ENCODE peak calls at places on chromosomes 1 and 21, in seven cellular contexts. One of them, this sample, is unnamed.

GRCh38 chr1:19010995-19011696 is 54.7 kb upstream of the IFFO2 start:
- DNase-seq in AG04450: peak; percentile 92
- DNase-seq in fibroblast of lung: peak; percentile 99
- DNase-seq in sigmoid colon: peak; percentile 91
- DNase-seq in lung: peak; percentile 83
- DNase-seq in adrenal gland: peak; percentile 93
- DNase-seq in lower lobe of right lung: peak; percentile 81
- DNase-seq in this sample: peak; percentile 97

GRCh38 chr1:244862699-244863490 is 1.4 kb downstream of the HNRNPU start:
- DNase-seq in AG04450: peak; percentile 73
- DNase-seq in fibroblast of lung: peak; percentile 94
- DNase-seq in sigmoid colon: peak; percentile 99
- DNase-seq in lung: peak; percentile 96
- DNase-seq in adrenal gland: peak; percentile 98
- DNase-seq in lower lobe of right lung: peak; percentile 97
- DNase-seq in this sample: peak; percentile 98

GRCh38 chr1:166974647-166975345 is 544 bp downstream of the ILDR2 start:
- DNase-seq in AG04450: no peak
- DNase-seq in fibroblast of lung: no peak
- DNase-seq in sigmoid colon: no peak
- DNase-seq in lung: no peak
- DNase-seq in adrenal gland: no peak
- DNase-seq in lower lobe of right lung: no peak
- DNase-seq in this sample: no peak

GRCh38 chr1:19294638-19295037 is 6.1 kb upstream of the AKR7A3 start:
- DNase-seq in AG04450: no peak
- DNase-seq in fibroblast of lung: no peak
- DNase-seq in sigmoid colon: no peak
- DNase-seq in lung: no peak
- DNase-seq in adrenal gland: no peak
- DNase-seq in lower lobe of right lung: no peak
- DNase-seq in this sample: no peak

GRCh38 chr1:17010601-17011438 is 908 bp downstream of the ATP13A2 start:
- DNase-seq in AG04450: no peak
- DNase-seq in fibroblast of lung: peak; percentile 21
- DNase-seq in sigmoid colon: no peak
- DNase-seq in lung: peak; percentile 34
- DNase-seq in adrenal gland: peak; percentile 71
- DNase-seq in lower lobe of right lung: peak; percentile 68
- DNase-seq in this sample: peak; percentile 61

GRCh38 chr21:41348434-41348833 is 13.4 kb upstream of the MX2 start:
- DNase-seq in AG04450: no peak
- DNase-seq in fibroblast of lung: no peak
- DNase-seq in sigmoid colon: no peak
- DNase-seq in lung: no peak
- DNase-seq in adrenal gland: no peak
- DNase-seq in lower lobe of right lung: no peak
- DNase-seq in this sample: no peak

GRCh38 chr1:40625076-40625475 is 40.4 kb downstream of the RIMS3 start:
- DNase-seq in AG04450: no peak
- DNase-seq in fibroblast of lung: no peak
- DNase-seq in sigmoid colon: no peak
- DNase-seq in lung: no peak
- DNase-seq in adrenal gland: peak; percentile 71
- DNase-seq in lower lobe of right lung: no peak
- DNase-seq in this sample: no peak

GRCh38 chr21:42784276-42784675 is 95.1 kb downstream of the WDR4 start:
- DNase-seq in AG04450: no peak
- DNase-seq in fibroblast of lung: no peak
- DNase-seq in sigmoid colon: no peak
- DNase-seq in lung: no peak
- DNase-seq in adrenal gland: no peak
- DNase-seq in lower lobe of right lung: no peak
- DNase-seq in this sample: no peak

GRCh38 chr1:203036537-203036936 is 10.2 kb downstream of the PPFIA4 start:
- DNase-seq in AG04450: no peak
- DNase-seq in fibroblast of lung: no peak
- DNase-seq in sigmoid colon: no peak
- DNase-seq in lung: no peak
- DNase-seq in adrenal gland: no peak
- DNase-seq in lower lobe of right lung: no peak
- DNase-seq in this sample: no peak

GRCh38 chr1:28887835-28888682 is 26.3 kb upstream of the EPB41 start:
- DNase-seq in AG04450: no peak
- DNase-seq in fibroblast of lung: peak; percentile 19
- DNase-seq in sigmoid colon: peak; percentile 67
- DNase-seq in lung: no peak
- DNase-seq in adrenal gland: peak; percentile 73
- DNase-seq in lower lobe of right lung: peak; percentile 55
- DNase-seq in this sample: no peak

GRCh38 chr1:192538407-192539311 is 36.9 kb upstream of the RGS1 start:
- DNase-seq in AG04450: no peak
- DNase-seq in fibroblast of lung: peak; percentile 81
- DNase-seq in sigmoid colon: no peak
- DNase-seq in lung: no peak
- DNase-seq in adrenal gland: no peak
- DNase-seq in lower lobe of right lung: no peak
- DNase-seq in this sample: no peak

GRCh38 chr1:186404454-186405051 is 28.9 kb downstream of the ODR4 start:
- DNase-seq in AG04450: peak; percentile 11
- DNase-seq in fibroblast of lung: peak; percentile 70
- DNase-seq in sigmoid colon: no peak
- DNase-seq in lung: no peak
- DNase-seq in adrenal gland: no peak
- DNase-seq in lower lobe of right lung: no peak
- DNase-seq in this sample: no peak

GRCh38 chr21:45831991-45832740 is 149.4 kb upstream of the COL6A1 start:
- DNase-seq in AG04450: peak; percentile 39
- DNase-seq in fibroblast of lung: peak; percentile 95
- DNase-seq in sigmoid colon: peak; percentile 94
- DNase-seq in lung: no peak
- DNase-seq in adrenal gland: no peak
- DNase-seq in lower lobe of right lung: no peak
- DNase-seq in this sample: peak; percentile 51

GRCh38 chr1:40802078-40803075 is 18.8 kb downstream of the KCNQ4 start:
- DNase-seq in AG04450: peak; percentile 16
- DNase-seq in fibroblast of lung: peak; percentile 67
- DNase-seq in sigmoid colon: peak; percentile 95
- DNase-seq in lung: peak; percentile 83
- DNase-seq in adrenal gland: peak; percentile 88
- DNase-seq in lower lobe of right lung: peak; percentile 89
- DNase-seq in this sample: peak; percentile 76

GRCh38 chr1:244674446-244674845 is 21.5 kb downstream of the DESI2 start:
- DNase-seq in AG04450: no peak
- DNase-seq in fibroblast of lung: peak; percentile 17
- DNase-seq in sigmoid colon: no peak
- DNase-seq in lung: no peak
- DNase-seq in adrenal gland: no peak
- DNase-seq in lower lobe of right lung: no peak
- DNase-seq in this sample: no peak

GRCh38 chr1:72282690-72283203 is 408 bp upstream of the NEGR1 start:
- DNase-seq in AG04450: peak; percentile 83
- DNase-seq in fibroblast of lung: peak; percentile 92
- DNase-seq in sigmoid colon: peak; percentile 96
- DNase-seq in lung: peak; percentile 80
- DNase-seq in adrenal gland: peak; percentile 79
- DNase-seq in lower lobe of right lung: peak; percentile 89
- DNase-seq in this sample: peak; percentile 95

GRCh38 chr1:226425431-226426031 is 17.6 kb upstream of the PARP1 start:
- DNase-seq in AG04450: no peak
- DNase-seq in fibroblast of lung: no peak
- DNase-seq in sigmoid colon: no peak
- DNase-seq in lung: no peak
- DNase-seq in adrenal gland: no peak
- DNase-seq in lower lobe of right lung: no peak
- DNase-seq in this sample: no peak

GRCh38 chr1:39866767-39867166 is 16.5 kb downstream of the TRIT1 start:
- DNase-seq in AG04450: peak; percentile 39
- DNase-seq in fibroblast of lung: peak; percentile 53
- DNase-seq in sigmoid colon: no peak
- DNase-seq in lung: no peak
- DNase-seq in adrenal gland: no peak
- DNase-seq in lower lobe of right lung: no peak
- DNase-seq in this sample: peak; percentile 55

GRCh38 chr1:31709060-31709459 is 5.2 kb upstream of the COL16A1 start:
- DNase-seq in AG04450: no peak
- DNase-seq in fibroblast of lung: no peak
- DNase-seq in sigmoid colon: no peak
- DNase-seq in lung: no peak
- DNase-seq in adrenal gland: no peak
- DNase-seq in lower lobe of right lung: no peak
- DNase-seq in this sample: no peak

GRCh38 chr1:34330061-34330460 is 153.4 kb downstream of the C1orf94 start:
- DNase-seq in AG04450: no peak
- DNase-seq in fibroblast of lung: no peak
- DNase-seq in sigmoid colon: no peak
- DNase-seq in lung: no peak
- DNase-seq in adrenal gland: no peak
- DNase-seq in lower lobe of right lung: no peak
- DNase-seq in this sample: no peak

GRCh38 chr1:148372731-148373130 is 110.4 kb downstream of the PPIAL4G start:
- DNase-seq in AG04450: no peak
- DNase-seq in fibroblast of lung: no peak
- DNase-seq in sigmoid colon: no peak
- DNase-seq in lung: no peak
- DNase-seq in adrenal gland: no peak
- DNase-seq in lower lobe of right lung: no peak
- DNase-seq in this sample: peak; percentile 24

GRCh38 chr1:229593800-229594199 is 32.1 kb downstream of the TAF5L start:
- DNase-seq in AG04450: no peak
- DNase-seq in fibroblast of lung: no peak
- DNase-seq in sigmoid colon: no peak
- DNase-seq in lung: no peak
- DNase-seq in adrenal gland: no peak
- DNase-seq in lower lobe of right lung: no peak
- DNase-seq in this sample: no peak
- H3K4me3 ChIP-seq in AG04450: no peak overlapping the region
- H3K4me3 ChIP-seq in fibroblast of lung: no peak overlapping the region
- H3K4me3 ChIP-seq in sigmoid colon: no peak overlapping the region
- H3K4me3 ChIP-seq in lung: no peak overlapping the region
- H3K4me3 ChIP-seq in adrenal gland: no peak overlapping the region
- H3K4me3 ChIP-seq in lower lobe of right lung: no peak overlapping the region
- H3K4me3 ChIP-seq in this sample: no peak overlapping the region

GRCh38 chr21:36717901-36718465 is 19.1 kb downstream of the SIM2 start:
- DNase-seq in AG04450: no peak
- DNase-seq in fibroblast of lung: no peak
- DNase-seq in sigmoid colon: peak; percentile 13
- DNase-seq in lung: no peak
- DNase-seq in adrenal gland: no peak
- DNase-seq in lower lobe of right lung: no peak
- DNase-seq in this sample: no peak
- H3K27me3 ChIP-seq in AG04450: peaks cover 65% of the 10 kb centered on the region
- H3K27me3 ChIP-seq in fibroblast of lung: peaks cover 27% of the 10 kb centered on the region
- H3K27me3 ChIP-seq in sigmoid colon: peaks cover 86% of the 10 kb centered on the region
- H3K27me3 ChIP-seq in lung: peaks cover 8% of the 10 kb centered on the region
- H3K27me3 ChIP-seq in adrenal gland: peaks cover 53% of the 10 kb centered on the region
- H3K27me3 ChIP-seq in lower lobe of right lung: peaks cover 60% of the 10 kb centered on the region
- H3K27me3 ChIP-seq in this sample: no peaks in the 10 kb centered on the region

DNA sequence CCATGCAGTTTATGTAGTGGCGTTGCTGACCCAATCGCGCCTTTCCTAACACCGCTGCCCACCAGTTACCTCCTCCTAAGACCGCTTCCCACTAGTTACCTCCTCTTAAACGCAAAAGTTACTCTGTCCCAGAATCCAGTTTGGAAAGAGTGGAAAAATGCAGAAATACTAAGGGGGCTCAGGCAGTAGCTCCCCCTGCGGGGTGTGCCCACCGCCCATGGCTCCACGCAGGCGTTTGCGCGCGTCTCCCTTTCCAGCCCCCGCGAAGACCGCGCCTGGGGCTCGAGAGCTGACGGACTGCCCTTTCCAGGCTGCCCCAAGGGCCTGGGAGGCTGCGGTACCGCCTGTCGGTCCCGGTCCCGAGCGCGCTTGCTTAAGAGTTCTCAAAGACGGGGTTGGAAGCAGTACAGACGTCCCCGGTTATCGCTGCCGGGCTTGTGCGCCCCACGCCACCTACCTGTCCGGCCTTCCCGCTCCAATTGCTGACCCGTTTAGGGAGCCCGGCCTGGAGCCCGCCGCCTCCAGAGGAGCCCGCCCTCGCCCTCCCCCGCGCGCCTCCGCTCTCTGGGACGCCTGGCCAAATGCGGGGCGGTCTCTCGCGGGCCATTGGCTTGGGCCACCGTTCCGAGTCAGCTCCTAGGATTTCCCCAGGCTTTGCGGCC is 414.1 kb upstream of the ESRRG start:
- DNase-seq in AG04450: no peak
- DNase-seq in fibroblast of lung: no peak
- DNase-seq in sigmoid colon: no peak
- DNase-seq in lung: no peak
- DNase-seq in adrenal gland: no peak
- DNase-seq in lower lobe of right lung: no peak
- DNase-seq in this sample: no peak
- H3K9me3 ChIP-seq in AG04450: peaks cover 10% of the 10 kb centered on the region
- H3K9me3 ChIP-seq in fibroblast of lung: no peaks in the 10 kb centered on the region
- H3K9me3 ChIP-seq in sigmoid colon: no peaks in the 10 kb centered on the region
- H3K9me3 ChIP-seq in lung: peaks cover 11% of the 10 kb centered on the region
- H3K9me3 ChIP-seq in adrenal gland: no peaks in the 10 kb centered on the region
- H3K9me3 ChIP-seq in lower lobe of right lung: no peaks in the 10 kb centered on the region
- H3K9me3 ChIP-seq in this sample: no peaks in the 10 kb centered on the region

GRCh38 chr1:95115708-95116137 is 1.4 kb upstream of the TLCD4 start:
- DNase-seq in AG04450: no peak
- DNase-seq in fibroblast of lung: no peak
- DNase-seq in sigmoid colon: no peak
- DNase-seq in lung: no peak
- DNase-seq in adrenal gland: no peak
- DNase-seq in lower lobe of right lung: no peak
- DNase-seq in this sample: no peak

GRCh38 chr1:95122151-95122697 is 5.1 kb downstream of the TLCD4 start:
- DNase-seq in AG04450: no peak
- DNase-seq in fibroblast of lung: no peak
- DNase-seq in sigmoid colon: no peak
- DNase-seq in lung: no peak
- DNase-seq in adrenal gland: no peak
- DNase-seq in lower lobe of right lung: no peak
- DNase-seq in this sample: no peak

GRCh38 chr1:95117207-95118018 is at the start of gene TLCD4:
- DNase-seq in AG04450: no peak
- DNase-seq in fibroblast of lung: peak; percentile 23
- DNase-seq in sigmoid colon: peak; percentile 78
- DNase-seq in lung: peak; percentile 39
- DNase-seq in adrenal gland: peak; percentile 72
- DNase-seq in lower lobe of right lung: peak; percentile 78
- DNase-seq in this sample: peak; percentile 56

GRCh38 chr1:95116666-95117206 is 419 bp upstream of the TLCD4 start:
- DNase-seq in AG04450: no peak
- DNase-seq in fibroblast of lung: peak; percentile 43
- DNase-seq in sigmoid colon: peak; percentile 75
- DNase-seq in lung: peak; percentile 71
- DNase-seq in adrenal gland: peak; percentile 80
- DNase-seq in lower lobe of right lung: peak; percentile 72
- DNase-seq in this sample: peak; percentile 51

DNA sequence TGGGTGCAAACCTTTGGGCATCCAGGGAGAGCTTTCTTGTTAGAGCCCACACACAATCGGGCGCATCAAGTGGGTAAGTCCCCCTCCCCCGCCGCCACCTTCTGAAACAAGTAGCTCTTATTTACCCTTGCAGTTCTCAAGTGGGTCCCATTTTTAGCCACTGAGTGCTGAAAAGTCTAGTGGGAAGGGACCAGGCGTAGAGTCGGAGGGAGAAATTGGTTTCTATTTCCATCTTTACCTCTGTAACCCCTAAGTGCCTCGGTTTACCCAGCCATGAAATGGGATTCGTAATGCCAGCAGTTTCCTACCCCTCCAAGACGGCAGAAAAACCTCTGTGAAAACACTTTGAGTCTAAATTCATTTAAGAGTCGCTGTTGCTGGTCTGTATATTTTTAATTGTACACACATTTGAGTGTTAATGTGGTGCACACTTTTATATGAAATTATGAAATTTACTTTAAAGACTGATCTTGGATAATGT is 904 bp downstream of the TLCD4 start:
- DNase-seq in AG04450: no peak
- DNase-seq in fibroblast of lung: peak; percentile 7
- DNase-seq in sigmoid colon: no peak
- DNase-seq in lung: peak; percentile 53
- DNase-seq in adrenal gland: peak; percentile 30
- DNase-seq in lower lobe of right lung: peak; percentile 77
- DNase-seq in this sample: no peak
- H3K4me3 ChIP-seq in AG04450: peak overlapping the region; percentile 66
- H3K4me3 ChIP-seq in fibroblast of lung: peak overlapping the region; percentile 3
- H3K4me3 ChIP-seq in sigmoid colon: peak overlapping the region; percentile 86
- H3K4me3 ChIP-seq in lung: peak overlapping the region; percentile 64
- H3K4me3 ChIP-seq in adrenal gland: peak overlapping the region; percentile 99
- H3K4me3 ChIP-seq in lower lobe of right lung: peak overlapping the region; percentile 66
- H3K4me3 ChIP-seq in this sample: peak overlapping the region; percentile 63

This sample was measured in MG63.